ENCODE peak calls at places on chromosomes 11 and 22, in seven cellular contexts. A, Y, S, M, N, T and V are unnamed samples.
A peak's percentile ranks its signal among the peaks of the same experiment; 100 is the strongest.

GRCh38 chr11:12675951-12676711 is 1.9 kb downstream of the TEAD1 start:
- DNase-seq in N (peak; percentile 44), T (no peak), A (no peak), S (peak; percentile 50), Y (peak; percentile 55), M (no peak), V (peak; percentile 56)

GRCh38 chr11:80846442-80846841 is 1405.6 kb upstream of the TENM4 start:
- DNase-seq in A (no peak), N (no peak), M (no peak), S (no peak), T (no peak), Y (peak; percentile 51), V (no peak)

GRCh38 chr11:31711137-31711536 is 100.0 kb downstream of the PAX6 start:
- DNase-seq in A (no peak), Y (no peak), N (no peak), T (no peak), M (no peak), S (no peak), V (no peak)

GRCh38 chr11:80086496-80087055 is 645.7 kb upstream of the TENM4 start:
- DNase-seq in A (no peak), T (no peak), S (no peak), Y (no peak), M (no peak), N (no peak), V (no peak)

GRCh38 chr11:14904745-14905103 is 12.7 kb upstream of the CYP2R1 start:
- DNase-seq in S (peak; percentile 74), M (no peak), T (peak; percentile 58), A (peak; percentile 74), N (peak; percentile 64), Y (peak; percentile 75), V (peak; percentile 42)

GRCh38 chr11:112584674-112585073 is 324.0 kb upstream of the PLET1 start:
- DNase-seq in S (no peak), T (no peak), Y (peak; percentile 56), M (no peak), A (no peak), N (peak; percentile 41), V (no peak)

GRCh38 chr22:38707984-38708383 is 2.2 kb downstream of the GTPBP1 start:
- DNase-seq in A (no peak), S (no peak), M (no peak), T (no peak), Y (no peak), N (no peak), V (no peak)

GRCh38 chr11:73272680-73273038 is 521 bp downstream of the P2RY6 start:
- DNase-seq in T (no peak), S (no peak), Y (no peak), N (no peak), A (no peak), M (no peak), V (no peak)

GRCh38 chr11:110317516-110317932 is 21.1 kb upstream of the RDX start:
- DNase-seq in N (peak; percentile 52), Y (peak; percentile 59), T (no peak), S (peak; percentile 21), M (peak; percentile 43), A (peak; percentile 46), V (no peak)

GRCh38 chr11:40328890-40329617 is 1130.4 kb downstream of the LRRC4C start:
- DNase-seq in A (peak; percentile 33), T (peak; percentile 64), N (no peak), M (peak; percentile 63), S (peak; percentile 84), Y (peak; percentile 85), V (no peak)

DNA sequence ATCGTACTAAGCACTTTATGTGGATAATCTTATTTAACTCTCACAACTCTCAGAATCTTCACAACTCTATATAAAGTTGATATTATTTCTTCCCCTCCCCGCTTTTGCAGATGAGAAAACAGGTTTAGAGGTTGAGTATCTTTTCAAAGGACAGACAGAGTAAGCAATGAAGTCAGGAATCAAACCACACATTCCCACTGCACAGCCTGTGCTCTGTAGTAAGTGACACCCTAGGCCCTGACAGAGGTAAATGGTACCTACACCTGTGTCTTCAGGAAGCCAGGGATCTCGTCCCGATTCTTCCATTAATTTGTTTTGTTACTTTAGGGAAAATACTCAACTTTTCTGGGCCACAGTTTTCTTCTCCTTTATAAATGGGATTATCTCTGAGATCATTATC is 172.5 kb upstream of the MTMR2 start:
- DNase-seq in A (no peak), M (no peak), N (no peak), T (no peak), Y (no peak), S (no peak), V (no peak)
- H3K27ac ChIP-seq in A (no peak overlapping the region), M (peak overlapping the region; percentile 98), N (no peak overlapping the region), T (no peak overlapping the region), Y (no peak overlapping the region), S (peak overlapping the region; percentile 1), V (no peak overlapping the region)

GRCh38 chr22:36343720-36344105 is 44.1 kb downstream of the MYH9 start:
- DNase-seq in A (no peak), S (no peak), T (no peak), Y (no peak), N (no peak), M (no peak), V (no peak)
- H3K4me1 ChIP-seq in A (peaks cover 50% of the 10 kb centered on the region), S (peaks cover 13% of the 10 kb centered on the region), T (peaks cover 63% of the 10 kb centered on the region), Y (no peaks in the 10 kb centered on the region), N (no peaks in the 10 kb centered on the region), M (no peaks in the 10 kb centered on the region), V (no peaks in the 10 kb centered on the region)

DNA sequence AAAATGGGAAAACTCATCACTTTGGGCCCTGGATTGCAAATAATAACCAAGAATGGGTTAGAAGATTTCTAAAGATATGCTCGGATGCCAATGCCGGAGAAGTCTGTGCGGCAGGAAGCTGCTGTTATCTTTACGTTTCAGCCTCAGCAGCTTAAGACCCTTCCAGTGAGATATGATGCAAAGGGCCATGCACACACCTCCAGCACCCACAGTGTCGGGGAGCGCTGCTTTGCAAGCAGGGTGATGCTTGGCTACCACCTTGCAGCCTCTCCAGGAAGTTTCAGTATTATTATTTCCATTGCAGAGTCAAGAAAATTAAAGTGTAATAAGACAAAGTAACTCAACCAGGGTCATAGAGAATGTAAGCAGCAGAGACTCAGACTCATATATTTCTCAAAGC is 37.3 kb downstream of the LARGE1 start:
- DNase-seq in A (no peak), S (no peak), Y (no peak), T (no peak), N (no peak), M (no peak), V (no peak)
- H3K27ac ChIP-seq in A (no peak overlapping the region), S (no peak overlapping the region), Y (no peak overlapping the region), T (no peak overlapping the region), N (no peak overlapping the region), M (no peak overlapping the region), V (no peak overlapping the region)

GRCh38 chr11:44978279-44978960 is 27.7 kb upstream of the TP53I11 start:
- DNase-seq in M (no peak), T (no peak), S (no peak), N (no peak), A (no peak), Y (peak; percentile 41), V (no peak)

GRCh38 chr11:44977493-44977984 is 26.9 kb upstream of the TP53I11 start:
- DNase-seq in Y (peak; percentile 95), T (peak; percentile 34), M (peak; percentile 91), N (no peak), A (no peak), S (no peak), V (no peak)

GRCh38 chr11:44980533-44981427 is 30.1 kb upstream of the TP53I11 start:
- DNase-seq in N (no peak), M (no peak), T (no peak), S (no peak), Y (no peak), A (no peak), V (no peak)

GRCh38 chr11:44978961-44979331 is 28.3 kb upstream of the TP53I11 start:
- DNase-seq in A (no peak), T (peak; percentile 63), M (peak; percentile 99), N (no peak), S (no peak), Y (no peak), V (no peak)

GRCh38 chr11:44979536-44980399 is 29.1 kb upstream of the TP53I11 start:
- DNase-seq in T (peak; percentile 75), Y (peak; percentile 86), S (no peak), N (no peak), M (peak; percentile 98), A (no peak), V (no peak)
- H3K4me1 ChIP-seq in T (peaks cover 42% of the 10 kb centered on the region), Y (peaks cover 33% of the 10 kb centered on the region), S (no peaks in the 10 kb centered on the region), N (peaks cover 16% of the 10 kb centered on the region), M (peaks cover 46% of the 10 kb centered on the region), A (peaks cover 16% of the 10 kb centered on the region), V (no peaks in the 10 kb centered on the region)

GRCh38 chr11:47108214-47108613 is 68.5 kb downstream of the ARFGAP2 start:
- DNase-seq in M (no peak), S (no peak), T (no peak), Y (no peak), N (no peak), A (no peak), V (no peak)
- H3K27ac ChIP-seq in M (no peak overlapping the region), S (no peak overlapping the region), T (no peak overlapping the region), Y (no peak overlapping the region), N (no peak overlapping the region), A (no peak overlapping the region), V (no peak overlapping the region)

GRCh38 chr11:66013762-66014100 is 1.9 kb downstream of the CST6 start:
- DNase-seq in A (no peak), N (no peak), Y (no peak), T (no peak), M (no peak), S (no peak), V (no peak)

GRCh38 chr11:66011785-66012303 is at the start of gene CST6:
- DNase-seq in Y (no peak), M (peak; percentile 47), A (no peak), T (no peak), N (no peak), S (no peak), V (no peak)

GRCh38 chr11:66011239-66011784 is 496 bp upstream of the CST6 start:
- DNase-seq in S (peak; percentile 84), T (no peak), N (no peak), A (no peak), M (peak; percentile 100), Y (peak; percentile 95), V (no peak)

GRCh38 chr11:66012946-66013761 is 1.3 kb downstream of the CST6 start:
- DNase-seq in Y (no peak), M (peak; percentile 100), S (no peak), T (no peak), N (peak; percentile 57), A (no peak), V (no peak)

GRCh38 chr11:66012371-66012945 is 650 bp downstream of the CST6 start:
- DNase-seq in N (no peak), Y (no peak), M (peak; percentile 55), A (no peak), T (no peak), S (no peak), V (no peak)
- H3K4me1 ChIP-seq in N (no peaks in the 10 kb centered on the region), Y (peaks cover 8% of the 10 kb centered on the region), M (peaks cover 69% of the 10 kb centered on the region), A (peaks cover 10% of the 10 kb centered on the region), T (peaks cover 16% of the 10 kb centered on the region), S (peaks cover 27% of the 10 kb centered on the region), V (peaks cover 4% of the 10 kb centered on the region)